ENCODE peak calls at places on chromosomes 3 and 15, in four cellular contexts. P is IMR-90, B is uterus, Z is ovary. Q is an unnamed sample. For H3K36me3 and H3K9me3, the result is how much of the 10 kb centered on the place peaks cover.

GRCh38 chr3:5301671-5302297 is 114.3 kb downstream of the EDEM1 start:
- DNase-seq in P (peak), B (no peak), Z (no peak), Q (no peak)

GRCh38 chr15:69094124-69095030 is 66.1 kb upstream of the GLCE start:
- DNase-seq in P (no peak), Z (no peak), B (no peak), Q (no peak)

GRCh38 chr3:158718490-158719170 is 13.6 kb downstream of the RARRES1 start:
- DNase-seq in B (no peak), Z (no peak), P (peak), Q (no peak)

GRCh38 chr3:81998139-81998755 is 236.8 kb upstream of the GBE1 start:
- DNase-seq in B (no peak), Z (no peak), P (peak), Q (no peak)

GRCh38 chr3:100954990-100955389 is 38.2 kb downstream of the ABI3BP start:
- DNase-seq in P (peak), Z (no peak), B (peak), Q (no peak)

GRCh38 chr3:41339758-41340157 is 140.5 kb downstream of the CTNNB1 start:
- DNase-seq in P (no peak), Z (no peak), B (no peak), Q (no peak)

GRCh38 chr15:90530250-90531051 is 728 bp downstream of the CRTC3 start:
- DNase-seq in Z (peak), B (peak), P (peak), Q (no peak)

GRCh38 chr3:183265157-183265642 is 12.1 kb downstream of the B3GNT5 start:
- DNase-seq in B (peak), P (no peak), Z (no peak), Q (no peak)

GRCh38 chr3:134201201-134202130 is 49.2 kb downstream of the RYK start:
- DNase-seq in Z (no peak), B (no peak), P (peak), Q (no peak)

GRCh38 chr3:42497009-42497731 is 5.3 kb upstream of the VIPR1 start:
- DNase-seq in Z (no peak), P (peak), B (peak), Q (no peak)

GRCh38 chr3:111668912-111669488 is 73.9 kb upstream of the ZBED2 start:
- DNase-seq in P (peak), Z (no peak), B (no peak), Q (no peak)

GRCh38 chr3:151592287-151592686 is 131.4 kb upstream of the IGSF10 start:
- DNase-seq in B (no peak), P (no peak), Z (no peak), Q (no peak)

GRCh38 chr3:171285287-171285686 is 174.9 kb downstream of the TNIK start:
- DNase-seq in B (no peak), P (no peak), Z (no peak), Q (no peak)

GRCh38 chr3:124972457-124972856 is 37.9 kb upstream of the MUC13 start:
- DNase-seq in B (no peak), Z (no peak), P (no peak), Q (no peak)

GRCh38 chr3:185656321-185656840 is 70.3 kb downstream of the SENP2 start:
- DNase-seq in B (peak), P (peak), Z (peak), Q (no peak)

GRCh38 chr3:98259707-98260106 is 4.3 kb upstream of the OR5H6 start:
- DNase-seq in P (no peak), Z (no peak), B (no peak), Q (no peak)

GRCh38 chr15:35630570-35630969 is 84.6 kb upstream of the DPH6 start:
- DNase-seq in Z (no peak), B (no peak), P (no peak), Q (no peak)

GRCh38 chr15:40771242-40771641 is 1.5 kb downstream of the C15orf62 start:
- DNase-seq in P (no peak), B (no peak), Z (no peak), Q (no peak)

GRCh38 chr15:40773496-40773895 is 3.7 kb downstream of the C15orf62 start:
- DNase-seq in B (no peak), Z (no peak), P (no peak), Q (no peak)

GRCh38 chr15:40770147-40770721 is 454 bp downstream of the C15orf62 start:
- DNase-seq in P (no peak), Z (no peak), B (no peak), Q (no peak)

GRCh38 chr15:40773902-40774301 is 4.1 kb downstream of the C15orf62 start:
- DNase-seq in B (no peak), P (no peak), Z (no peak), Q (no peak)

DNA sequence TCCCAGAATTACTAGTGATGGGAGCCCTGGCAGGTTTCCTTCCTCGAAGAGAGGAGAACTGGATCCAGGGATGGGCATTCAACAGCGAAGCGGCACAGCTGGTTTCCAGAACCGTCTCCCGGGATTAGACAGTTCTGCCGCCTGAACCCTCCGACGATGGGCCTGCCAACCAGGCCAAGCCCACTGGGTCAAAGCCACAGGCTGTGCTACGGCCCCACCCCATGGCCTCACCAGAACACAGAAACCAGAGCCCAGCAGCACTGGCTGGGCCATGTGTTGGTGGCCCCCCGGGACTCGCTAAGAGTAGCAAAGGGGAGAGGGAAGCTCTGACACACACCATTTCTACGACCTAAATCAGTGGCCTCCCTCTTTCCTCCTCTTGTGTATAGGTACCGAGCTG is 2.2 kb downstream of the C15orf62 start:
- DNase-seq in Z (no peak), P (no peak), B (no peak), Q (no peak)
- H3K36me3 ChIP-seq in Z (under half), P (half or more), B (under half), Q (half or more)

GRCh38 chr15:97963779-97964178 is 3.3 kb downstream of the ARRDC4 start:
- DNase-seq in Z (no peak), P (no peak), B (no peak), Q (no peak)

GRCh38 chr15:97962263-97962662 is 1.8 kb downstream of the ARRDC4 start:
- DNase-seq in B (no peak), Z (no peak), P (no peak), Q (no peak)

GRCh38 chr15:97959738-97960363 is 652 bp upstream of the ARRDC4 start:
- DNase-seq in B (no peak), P (no peak), Z (no peak), Q (no peak)

GRCh38 chr15:97961067-97961954 is 808 bp downstream of the ARRDC4 start:
- DNase-seq in B (peak), P (peak), Z (peak), Q (no peak)

DNA sequence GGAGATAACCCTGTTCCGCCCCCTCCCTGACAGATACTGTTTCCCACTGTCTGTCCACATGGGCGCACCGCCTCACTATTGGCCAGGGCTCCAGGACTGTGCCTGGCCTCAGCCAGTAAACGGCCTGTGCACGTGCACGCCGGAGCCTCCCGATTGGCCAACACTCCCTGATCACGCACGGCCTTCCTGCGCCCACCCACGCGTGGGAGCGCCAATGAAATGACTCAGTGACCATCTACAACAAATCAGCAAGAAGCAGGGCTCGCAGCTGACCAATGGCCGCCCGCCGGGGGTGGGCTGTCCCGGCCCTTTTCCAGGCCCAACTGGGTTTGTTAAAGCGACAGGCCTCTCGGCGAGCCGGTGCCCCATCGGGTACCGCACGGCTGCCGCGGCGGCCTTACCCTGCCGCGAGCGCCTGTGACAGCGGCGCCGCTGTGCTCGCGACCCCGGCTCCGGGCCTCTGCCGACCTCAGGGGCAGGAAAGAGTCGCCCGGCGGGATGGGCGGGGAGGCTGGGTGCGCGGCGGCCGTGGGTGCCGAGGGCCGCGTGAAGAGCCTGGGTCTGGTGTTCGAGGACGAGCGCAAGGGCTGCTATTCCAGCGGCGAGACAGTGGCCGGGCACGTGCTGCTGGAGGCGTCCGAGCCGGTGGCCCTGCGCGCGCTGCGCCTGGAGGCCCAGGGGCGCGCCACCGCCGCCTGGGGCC is at the start of gene ARRDC4:
- DNase-seq in Z (peak), P (peak), B (peak), Q (peak)
- TF ChIP-seq POLR2A in Z (peak), P (peak), B (peak), Q (no peak)

DNA sequence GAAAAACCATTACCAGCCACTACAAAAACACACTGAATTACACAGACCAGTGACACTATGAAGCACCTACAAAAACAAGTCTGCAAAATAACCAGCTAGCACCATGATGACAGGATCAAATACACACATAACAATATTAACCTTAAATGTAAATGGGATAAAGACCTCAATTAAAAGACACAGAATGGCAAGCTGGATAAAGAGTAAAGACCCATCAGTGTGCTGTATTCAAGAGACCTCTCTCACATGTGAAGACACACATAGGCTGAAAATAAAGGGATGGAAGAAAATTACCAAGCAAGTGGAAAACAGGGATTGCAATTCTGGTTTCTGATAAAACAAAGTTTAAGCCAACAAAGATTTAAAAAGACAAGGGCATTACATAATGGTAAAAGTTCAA is 482.7 kb upstream of the MCTP2 start:
- DNase-seq in P (no peak), B (no peak), Z (no peak), Q (no peak)
- H3K9me3 ChIP-seq in P (under half), B (under half), Z (under half), Q (under half)

GRCh38 chr3:184333190-184333589 is 4.2 kb upstream of the FAM131A start:
- DNase-seq in P (no peak), Z (no peak), B (no peak), Q (no peak)
- H3K36me3 ChIP-seq in P (half or more), Z (under half), B (under half), Q (under half)

DNA sequence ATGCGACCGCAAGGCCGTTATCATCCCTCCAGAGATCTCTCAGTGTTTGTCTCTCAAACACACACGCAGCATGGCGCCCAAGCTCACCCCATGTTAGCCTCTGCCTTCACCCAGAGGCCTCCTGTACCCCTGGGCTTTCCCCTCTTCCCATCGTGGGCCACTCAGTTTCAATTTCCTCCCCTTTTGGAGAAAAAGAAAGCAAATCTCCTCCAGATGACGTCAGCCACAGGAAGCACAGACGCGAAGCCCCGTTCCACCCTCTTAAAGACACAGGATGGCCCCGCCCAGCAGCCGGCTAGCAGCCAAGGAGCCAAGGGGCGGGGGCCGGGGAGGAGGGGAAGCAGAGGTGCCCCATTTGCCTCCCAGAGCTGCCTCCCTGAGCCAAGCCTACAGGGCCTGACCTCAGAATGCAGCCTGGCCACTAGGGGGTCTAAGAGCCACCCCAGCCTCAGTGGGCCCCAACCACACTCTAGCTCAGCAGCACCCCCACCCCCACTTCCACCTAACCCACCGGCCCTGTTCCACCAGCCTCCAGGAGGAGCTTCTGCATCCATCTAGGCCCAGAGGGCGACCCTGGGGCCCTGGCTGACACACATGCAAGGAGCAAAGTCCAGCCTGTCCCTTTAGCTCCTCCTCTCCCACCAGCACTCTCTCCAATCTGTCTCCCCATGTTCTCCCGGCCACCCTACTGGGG is 26.5 kb downstream of the ATRIP start:
- DNase-seq in P (peak), Z (peak), B (peak), Q (peak)
- TF ChIP-seq POLR2A in P (peak), Z (peak), B (peak), Q (peak)

GRCh38 chr15:62269504-62269903 is 104.4 kb upstream of the C2CD4B start:
- DNase-seq in P (no peak), Z (no peak), B (no peak), Q (no peak)
- H3K9me3 ChIP-seq in P (under half), Z (under half), B (under half), Q (under half)

GRCh38 chr15:75229191-75230015 is 27.7 kb downstream of the C15orf39 start:
- DNase-seq in P (peak), B (no peak), Z (no peak), Q (no peak)
- H3K36me3 ChIP-seq in P (under half), B (under half), Z (under half), Q (under half)

DNA sequence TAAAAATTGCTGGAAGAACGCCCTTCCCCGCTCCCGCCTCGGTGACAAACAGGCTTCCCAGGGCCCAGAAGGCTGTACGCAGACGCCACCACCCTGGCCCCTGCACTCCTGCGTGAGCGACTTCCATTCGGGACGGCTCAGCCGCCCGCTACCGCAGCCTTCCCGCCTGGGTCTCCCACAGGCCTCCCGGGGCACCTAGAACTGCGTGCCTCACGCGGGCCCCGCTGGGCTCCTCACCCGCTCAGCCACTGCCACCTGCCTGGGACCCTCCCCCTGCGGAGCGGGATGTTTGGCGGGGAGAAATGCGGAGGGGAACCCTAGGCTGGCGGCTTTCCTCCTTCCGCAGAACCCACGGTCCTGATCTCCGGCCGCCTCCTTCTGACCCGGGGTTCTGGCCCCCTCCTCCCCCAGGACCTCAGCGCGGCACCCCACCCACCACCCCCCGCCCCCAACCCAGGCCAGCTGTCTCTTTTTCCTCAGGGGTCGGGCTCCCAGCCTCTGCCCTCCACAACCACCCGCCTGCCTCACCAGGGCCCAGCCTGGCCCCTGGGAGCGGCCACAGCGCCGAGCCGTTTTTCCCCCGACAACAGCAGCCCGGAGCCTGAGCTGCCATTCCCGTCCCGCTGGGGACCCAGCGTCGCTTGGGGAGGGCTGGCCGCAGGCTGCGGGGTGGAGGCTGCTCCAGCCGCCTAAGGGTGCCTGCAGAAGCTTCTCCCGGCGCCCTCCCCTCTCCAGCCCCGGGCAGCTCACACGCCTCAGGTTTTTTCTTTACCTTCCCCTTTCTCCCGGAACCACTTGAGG is 27.6 kb upstream of the RAB7A start:
- DNase-seq in Z (peak), P (no peak), B (peak), Q (no peak)
- TF ChIP-seq POLR2A in Z (no peak), P (no peak), B (peak), Q (no peak)

GRCh38 chr3:104291878-104292277 is 1074.8 kb upstream of the ALCAM start:
- DNase-seq in P (no peak), B (no peak), Z (no peak), Q (no peak)

GRCh38 chr3:104281713-104282112 is 1085.0 kb upstream of the ALCAM start:
- DNase-seq in P (no peak), B (no peak), Z (no peak), Q (no peak)

GRCh38 chr3:104291437-104291851 is 1075.3 kb upstream of the ALCAM start:
- DNase-seq in B (no peak), P (no peak), Z (no peak), Q (no peak)

DNA sequence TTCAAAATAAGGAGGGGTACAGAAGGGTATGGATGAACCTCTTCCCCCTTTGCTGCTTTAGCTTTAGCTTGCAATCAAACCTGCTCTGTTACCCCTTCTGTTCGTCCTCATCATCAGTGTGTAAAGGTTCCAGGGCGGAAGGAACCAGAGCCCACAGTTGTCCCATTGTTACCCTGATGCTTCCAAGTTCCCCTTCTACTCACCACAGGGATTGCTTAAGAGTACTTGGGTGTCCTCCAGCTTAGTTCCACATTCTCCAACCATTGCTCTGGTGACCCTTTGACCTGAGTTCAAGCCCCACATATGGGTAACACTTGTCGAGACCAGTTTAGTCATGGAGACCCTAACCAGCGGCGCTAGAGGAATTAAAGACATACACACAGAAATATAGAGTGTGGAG is 1080.1 kb upstream of the ALCAM start:
- DNase-seq in Z (no peak), B (no peak), P (no peak), Q (no peak)
- H3K9me3 ChIP-seq in Z (under half), B (under half), P (under half), Q (under half)

GRCh38 chr15:48759921-48760320 is 50.9 kb downstream of the CEP152 start:
- DNase-seq in Z (no peak), P (no peak), B (no peak), Q (no peak)

GRCh38 chr15:48765007-48765406 is 45.9 kb downstream of the CEP152 start:
- DNase-seq in B (no peak), Z (no peak), P (no peak), Q (no peak)

GRCh38 chr15:48757661-48758060 is 53.2 kb downstream of the CEP152 start:
- DNase-seq in Z (no peak), B (no peak), P (no peak), Q (no peak)

GRCh38 chr15:48766196-48766595 is 44.7 kb downstream of the CEP152 start:
- DNase-seq in B (no peak), Z (no peak), P (peak), Q (no peak)

DNA sequence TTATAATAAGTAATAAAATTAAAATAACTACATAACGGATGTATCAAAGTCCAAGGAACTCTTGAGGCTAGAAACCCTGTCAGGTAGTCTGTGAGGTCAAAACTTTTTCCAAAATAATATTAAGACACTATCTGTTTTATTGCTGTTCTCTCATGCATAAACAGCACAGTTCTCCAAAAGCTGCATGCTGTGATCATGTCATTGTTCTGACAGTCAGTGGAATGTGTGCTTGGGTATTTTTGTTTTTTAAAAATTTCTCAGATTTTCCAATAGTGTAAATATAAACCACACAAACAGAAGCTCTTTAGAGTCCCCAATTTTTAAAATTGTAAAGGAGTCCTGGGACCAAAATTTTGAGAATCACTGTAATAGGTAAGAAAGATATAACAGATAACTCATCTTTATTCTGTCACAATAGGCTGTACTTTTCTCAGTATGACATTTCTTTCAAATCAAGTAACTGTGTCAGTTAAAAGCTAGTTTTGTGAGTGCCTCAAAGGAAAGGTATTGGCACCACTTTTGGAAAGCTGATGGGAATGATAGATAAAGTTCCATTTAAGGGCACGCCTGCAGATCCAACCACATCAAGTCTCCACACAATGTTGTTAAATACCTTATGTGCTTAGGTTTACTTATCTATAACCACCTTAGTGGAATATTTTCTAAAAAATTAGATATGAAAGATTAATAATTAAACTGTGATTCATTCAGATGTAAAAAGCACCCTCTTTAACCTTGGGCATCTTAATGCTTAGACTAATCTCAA is 49.3 kb downstream of the CEP152 start:
- DNase-seq in Z (no peak), P (no peak), B (no peak), Q (no peak)
- H3K36me3 ChIP-seq in Z (under half), P (under half), B (under half), Q (under half)

Q was measured in esophagus squamous epithelium.